ENCODE peak calls at places on chromosomes 16 and 17, in five cellular contexts. W is thyroid gland, C is psoas muscle, Q is gastrocnemius medialis, E is GM23248. V is an unnamed sample.

GRCh38 chr16:9094008-9094846 is 2.8 kb downstream of the HAPSTR1 start:
- DNase-seq in E (no peak), W (no peak), C (no peak), Q (no peak), V (no peak)

GRCh38 chr17:43958953-43959352 is 5.2 kb upstream of the PYY start:
- DNase-seq in Q (no peak), W (no peak), E (peak; percentile 58), C (no peak), V (no peak)

GRCh38 chr17:61405686-61406542 is 6.3 kb downstream of the TBX2 start:
- DNase-seq in W (no peak), Q (no peak), E (no peak), C (no peak), V (no peak)

GRCh38 chr17:41970901-41971331 is 4.3 kb downstream of the CNP start:
- DNase-seq in E (no peak), Q (no peak), W (peak; percentile 33), C (peak; percentile 26), V (no peak)

GRCh38 chr17:81738801-81739393 is 26.8 kb downstream of the SLC25A10 start:
- DNase-seq in Q (no peak), C (no peak), E (no peak), W (no peak), V (no peak)

GRCh38 chr17:41734949-41735313 is 488 bp upstream of the HAP1 start:
- DNase-seq in Q (no peak), W (peak; percentile 44), C (no peak), E (peak; percentile 41), V (no peak)

GRCh38 chr16:88405325-88406060 is 22.7 kb downstream of the ZNF469 start:
- DNase-seq in Q (no peak), E (peak; percentile 86), W (no peak), C (no peak), V (no peak)

GRCh38 chr16:3259829-3260228 is 3.4 kb upstream of the MEFV start:
- DNase-seq in E (no peak), C (no peak), W (no peak), Q (no peak), V (no peak)

GRCh38 chr17:4607773-4608187 is 23.5 kb downstream of the SMTNL2 start:
- DNase-seq in E (peak; percentile 60), C (peak; percentile 81), W (peak; percentile 53), Q (no peak), V (peak; percentile 86)

GRCh38 chr17:62712011-62712615 is 84.6 kb downstream of the MRC2 start:
- DNase-seq in E (no peak), Q (no peak), W (no peak), C (no peak), V (no peak)

GRCh38 chr16:71230122-71230845 is at the start of gene HYDIN:
- DNase-seq in Q (no peak), C (no peak), E (peak; percentile 63), W (peak; percentile 91), V (no peak)

GRCh38 chr17:73592531-73592961 is 51.7 kb downstream of the SDK2 start:
- DNase-seq in C (no peak), W (no peak), E (no peak), Q (no peak), V (no peak)

GRCh38 chr16:82892327-82892726 is 265.6 kb downstream of the CDH13 start:
- DNase-seq in C (no peak), W (no peak), Q (no peak), E (peak; percentile 28), V (no peak)

GRCh38 chr17:28327709-28328108 is 7.6 kb downstream of the IFT20 start:
- DNase-seq in E (peak; percentile 34), Q (no peak), C (no peak), W (no peak), V (no peak)

GRCh38 chr16:55501549-55502322 is 7.1 kb upstream of the LPCAT2 start:
- DNase-seq in C (no peak), Q (no peak), E (peak; percentile 50), W (no peak), V (no peak)

GRCh38 chr16:88381820-88382451 is 823 bp upstream of the ZNF469 start:
- DNase-seq in W (no peak), Q (no peak), E (no peak), C (peak; percentile 39), V (no peak)

GRCh38 chr17:37054894-37055293 is 106.1 kb downstream of the AATF start:
- DNase-seq in C (no peak), W (no peak), E (no peak), Q (no peak), V (no peak)

GRCh38 chr17:35568561-35568960 is 7.9 kb upstream of the SLFN14 start:
- DNase-seq in C (no peak), E (peak; percentile 87), W (peak; percentile 21), Q (no peak), V (no peak)

GRCh38 chr17:4549781-4550533 is 5.2 kb downstream of the MYBBP1A start:
- DNase-seq in C (peak; percentile 58), E (no peak), Q (no peak), W (no peak), V (no peak)

GRCh38 chr17:50684612-50685333 is 22.9 kb downstream of the ANKRD40 start:
- DNase-seq in C (no peak), W (no peak), Q (no peak), E (no peak), V (no peak)

GRCh38 chr16:75501359-75501758 is 6.1 kb upstream of the CHST6 start:
- DNase-seq in W (no peak), C (no peak), E (no peak), Q (no peak), V (no peak)

GRCh38 chr17:32496348-32497078 is 9.7 kb downstream of the CDK5R1 start:
- DNase-seq in Q (peak; percentile 53), W (no peak), E (peak; percentile 91), C (peak; percentile 80), V (no peak)

GRCh38 chr16:28279006-28279405 is 13.3 kb upstream of the SBK1 start:
- DNase-seq in C (no peak), E (no peak), W (no peak), Q (no peak), V (no peak)

GRCh38 chr16:68281368-68282063 is 17.2 kb downstream of the SLC7A6 start:
- DNase-seq in Q (no peak), C (no peak), E (no peak), W (no peak), V (no peak)
- H3K4me1 ChIP-seq in Q (peaks cover 80% of the 10 kb centered on the region), C (peaks cover 84% of the 10 kb centered on the region), E (no peaks in the 10 kb centered on the region), W (peaks cover 72% of the 10 kb centered on the region), V (no peaks in the 10 kb centered on the region)

GRCh38 chr16:81522141-81522701 is 77.6 kb downstream of the CMIP start:
- DNase-seq in Q (no peak), W (no peak), E (no peak), C (peak; percentile 14), V (no peak)

GRCh38 chr16:81521141-81521626 is 76.6 kb downstream of the CMIP start:
- DNase-seq in W (peak; percentile 74), C (peak; percentile 50), Q (no peak), E (no peak), V (no peak)

GRCh38 chr16:81520151-81520470 is 75.5 kb downstream of the CMIP start:
- DNase-seq in W (no peak), E (no peak), Q (no peak), C (no peak), V (no peak)

GRCh38 chr16:81519298-81520150 is 74.9 kb downstream of the CMIP start:
- DNase-seq in E (no peak), C (peak; percentile 29), Q (no peak), W (no peak), V (no peak)

GRCh38 chr16:81520560-81521135 is 76.0 kb downstream of the CMIP start:
- DNase-seq in W (no peak), E (no peak), C (peak; percentile 28), Q (no peak), V (no peak)
- H3K27ac ChIP-seq in W (no peak overlapping the region), E (no peak overlapping the region), C (no peak overlapping the region), Q (no peak overlapping the region), V (no peak overlapping the region)

DNA sequence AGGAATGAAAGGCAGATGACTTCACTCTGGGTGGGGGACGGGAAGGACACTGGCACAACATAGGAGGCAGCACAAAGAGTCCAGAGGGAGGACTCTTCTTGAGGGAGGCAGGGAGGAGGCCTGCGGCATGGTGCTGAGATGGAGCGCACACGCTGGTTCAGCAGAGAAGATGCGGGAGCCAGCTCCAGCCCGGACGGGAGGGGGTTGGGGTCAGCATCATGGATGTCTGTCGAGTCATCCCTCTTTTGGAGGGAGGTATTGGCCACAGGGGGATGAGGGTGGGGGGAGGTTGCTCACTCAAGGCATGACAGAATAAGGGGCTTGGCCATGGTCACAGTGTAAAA is 19.3 kb downstream of the DCAKD start:
- DNase-seq in C (no peak), W (no peak), E (no peak), Q (no peak), V (no peak)
- H3K4me3 ChIP-seq in C (no peak overlapping the region), W (no peak overlapping the region), E (no peak overlapping the region), Q (no peak overlapping the region), V (no peak overlapping the region)

GRCh38 chr16:22372882-22373661 is 1.3 kb downstream of the CDR2 start:
- DNase-seq in Q (no peak), C (no peak), W (no peak), E (peak; percentile 55), V (no peak)
- H3K4me1 ChIP-seq in Q (peaks cover 25% of the 10 kb centered on the region), C (peaks cover 14% of the 10 kb centered on the region), W (peaks cover 48% of the 10 kb centered on the region), E (peaks cover 40% of the 10 kb centered on the region), V (no peaks in the 10 kb centered on the region)

GRCh38 chr16:11255737-11256656 is at the start of gene SOCS1:
- DNase-seq in E (peak; percentile 91), W (peak; percentile 85), Q (peak; percentile 72), C (peak; percentile 91), V (peak; percentile 83)

GRCh38 chr16:11256657-11257130 is 690 bp upstream of the SOCS1 start:
- DNase-seq in Q (peak; percentile 35), E (peak; percentile 79), W (peak; percentile 62), C (peak; percentile 81), V (no peak)

GRCh38 chr16:11258553-11259287 is 2.7 kb upstream of the SOCS1 start:
- DNase-seq in E (peak; percentile 48), Q (peak; percentile 16), C (peak; percentile 76), W (peak; percentile 85), V (peak; percentile 67)

GRCh38 chr16:11259288-11259621 is 3.3 kb upstream of the SOCS1 start:
- DNase-seq in W (no peak), C (no peak), E (peak; percentile 34), Q (no peak), V (no peak)

GRCh38 chr16:11257131-11257938 is 1.3 kb upstream of the SOCS1 start:
- DNase-seq in E (peak; percentile 91), Q (peak; percentile 69), W (peak; percentile 84), C (peak; percentile 83), V (peak; percentile 78)
- H3K27ac ChIP-seq in E (peak overlapping the region; percentile 84), Q (peak overlapping the region; percentile 97), W (peak overlapping the region; percentile 98), C (peak overlapping the region; percentile 95), V (peak overlapping the region; percentile 92)

GRCh38 chr17:63932721-63933120 is 590 bp upstream of the CD79B start:
- DNase-seq in W (no peak), C (no peak), E (no peak), Q (no peak), V (no peak)
- H3K4me3 ChIP-seq in W (no peak overlapping the region), C (no peak overlapping the region), E (no peak overlapping the region), Q (no peak overlapping the region), V (no peak overlapping the region)

V was measured in right atrium auricular region.